ENCODE peak calls at places on chromosomes 7 and 10, in seven cellular contexts. Y is M059J; G is AG04450; X is naive B cell; F is hepatocyte; E is activated CD4-positive, alpha-beta T cell treated with anti-CD3 and anti-CD28 coated beads for 48 hours; T is A549. W is an unnamed sample.

GRCh38 chr7:55877308-55877707 is 9.9 kb upstream of the ZNF713 start:
- DNase-seq in Y (no peak), G (no peak), X (no peak), F (no peak), E (no peak), T (no peak), W (no peak)

GRCh38 chr7:30934225-30934624 is 22.6 kb downstream of the AQP1 start:
- DNase-seq in Y (no peak), G (no peak), X (no peak), F (no peak), E (no peak), T (no peak), W (no peak)

GRCh38 chr10:131062621-131063260 is 248.8 kb downstream of the TCERG1L start:
- DNase-seq in Y (no peak), G (no peak), X (no peak), F (no peak), E (no peak), T (no peak), W (no peak)

GRCh38 chr7:1466524-1467271 is 7.4 kb upstream of the MICALL2 start:
- DNase-seq in Y (peak), G (no peak), X (no peak), F (peak), E (no peak), T (peak), W (peak)

GRCh38 chr10:12969951-12970350 is 31.6 kb downstream of the CCDC3 start:
- DNase-seq in Y (no peak), G (no peak), X (no peak), F (no peak), E (no peak), T (no peak), W (no peak)

GRCh38 chr10:80108576-80109239 is 23.8 kb upstream of the PLAC9 start:
- DNase-seq in Y (no peak), G (no peak), X (no peak), F (no peak), E (no peak), T (no peak), W (no peak)

GRCh38 chr7:4879401-4880081 is 4.0 kb downstream of the RADIL start:
- DNase-seq in Y (no peak), G (no peak), X (no peak), F (no peak), E (no peak), T (no peak), W (peak)

GRCh38 chr7:7157177-7157886 is 25.0 kb upstream of the C1GALT1 start:
- DNase-seq in Y (peak), G (peak), X (peak), F (no peak), E (peak), T (no peak), W (no peak)

GRCh38 chr7:99500637-99501009 is 542 bp upstream of the ZNF394 start:
- DNase-seq in Y (no peak), G (no peak), X (no peak), F (no peak), E (no peak), T (no peak), W (no peak)

GRCh38 chr10:14603539-14604102 is 171.1 kb downstream of the FAM107B start:
- DNase-seq in Y (peak), G (no peak), X (peak), F (peak), E (peak), T (no peak), W (peak)

GRCh38 chr7:66576646-66577045 is 52.0 kb upstream of the KCTD7 start:
- DNase-seq in Y (no peak), G (no peak), X (no peak), F (no peak), E (no peak), T (no peak), W (no peak)

GRCh38 chr7:156560075-156560474 is 80.5 kb upstream of the RNF32 start:
- DNase-seq in Y (peak), G (no peak), X (no peak), F (no peak), E (no peak), T (peak), W (peak)

GRCh38 chr10:101616415-101617101 is 28.4 kb downstream of the DPCD start:
- DNase-seq in Y (no peak), G (no peak), X (no peak), F (no peak), E (no peak), T (no peak), W (no peak)

GRCh38 chr7:32256376-32256775 is 186.2 kb upstream of the PDE1C start:
- DNase-seq in Y (no peak), G (no peak), X (no peak), F (no peak), E (no peak), T (no peak), W (no peak)

GRCh38 chr10:72692057-72692891 is at the start of gene MCU:
- DNase-seq in Y (peak), G (peak), X (peak), F (peak), E (peak), T (peak), W (peak)

GRCh38 chr10:84204122-84204521 is 9.8 kb downstream of the CDHR1 start:
- DNase-seq in Y (no peak), G (no peak), X (no peak), F (no peak), E (no peak), T (no peak), W (peak)

GRCh38 chr10:104259456-104259855 is 4.8 kb downstream of the GSTO1 start:
- DNase-seq in Y (no peak), G (no peak), X (no peak), F (no peak), E (no peak), T (no peak), W (no peak)

GRCh38 chr7:70131807-70132565 is 533.7 kb downstream of the AUTS2 start:
- DNase-seq in Y (peak), G (no peak), X (no peak), F (no peak), E (no peak), T (no peak), W (peak)

GRCh38 chr10:100510533-100511308 is 8.9 kb downstream of the SEC31B start:
- DNase-seq in Y (no peak), G (no peak), X (no peak), F (no peak), E (peak), T (no peak), W (peak)

GRCh38 chr10:111037868-111038267 is 39.0 kb upstream of the ADRA2A start:
- DNase-seq in Y (no peak), G (no peak), X (no peak), F (no peak), E (no peak), T (peak), W (peak)

GRCh38 chr7:6675807-6676405 is 30.8 kb downstream of the ZNF12 start:
- DNase-seq in Y (no peak), G (no peak), X (no peak), F (no peak), E (no peak), T (no peak), W (peak)

GRCh38 chr10:121325490-121326231 is 272.6 kb downstream of the FGFR2 start:
- DNase-seq in Y (peak), G (no peak), X (no peak), F (no peak), E (no peak), T (peak), W (peak)

GRCh38 chr10:89431977-89432376 is 17.6 kb downstream of the IFIT5 start:
- DNase-seq in Y (peak), G (no peak), X (no peak), F (peak), E (no peak), T (no peak), W (peak)

GRCh38 chr7:149721084-149721601 is 52.2 kb downstream of the ZNF467 start:
- DNase-seq in Y (no peak), G (no peak), X (no peak), F (no peak), E (no peak), T (no peak), W (no peak)

GRCh38 chr7:66629659-66630058 is 978 bp downstream of the KCTD7 start:
- DNase-seq in Y (no peak), G (no peak), X (no peak), F (no peak), E (no peak), T (no peak), W (no peak)

GRCh38 chr10:133238066-133238804 is 580 bp downstream of the VENTX start:
- DNase-seq in Y (no peak), G (no peak), X (no peak), F (no peak), E (no peak), T (no peak), W (no peak)

GRCh38 chr10:9294865-9295264 is 1240.4 kb downstream of the GATA3 start:
- DNase-seq in Y (no peak), G (no peak), X (no peak), F (no peak), E (no peak), T (no peak), W (no peak)

GRCh38 chr7:34396437-34397064 is 261.5 kb upstream of the NPSR1 start:
- DNase-seq in Y (peak), G (no peak), X (no peak), F (no peak), E (no peak), T (no peak), W (no peak)

GRCh38 chr7:158733220-158733519 is 28.6 kb upstream of the NCAPG2 start:
- DNase-seq in Y (no peak), G (no peak), X (no peak), F (no peak), E (no peak), T (no peak), W (no peak)

GRCh38 chr10:85105614-85106013 is 777.2 kb downstream of the CCSER2 start:
- DNase-seq in Y (no peak), G (no peak), X (no peak), F (peak), E (no peak), T (no peak), W (peak)

W was measured in DMS53.